ENCODE peak calls at places on chromosomes 6 and 20, in six cellular contexts. A, C, M, T, P and Q are unnamed samples.

GRCh38 chr6:101830501-101831031 is 437.1 kb downstream of the GRIK2 start:
- DNase-seq in A (no peak), P (no peak), M (no peak), T (no peak), C (no peak), Q (no peak)

GRCh38 chr6:85470023-85470410 is 20.1 kb downstream of the NT5E start:
- DNase-seq in P (no peak), M (no peak), C (no peak), T (no peak), A (no peak), Q (no peak)

GRCh38 chr6:13487122-13488014 is at the start of gene GFOD1:
- DNase-seq in M (peak), T (peak), C (peak), A (peak), P (peak), Q (peak)

GRCh38 chr6:112141707-112142106 is 54.3 kb downstream of the FAM229B start:
- DNase-seq in P (no peak), M (no peak), A (no peak), C (no peak), T (no peak), Q (no peak)

GRCh38 chr6:170031096-170031471 is 259.8 kb downstream of the DLL1 start:
- DNase-seq in A (no peak), P (no peak), C (no peak), M (no peak), T (no peak), Q (peak)

GRCh38 chr6:160134779-160135547 is 13.3 kb downstream of the SLC22A1 start:
- DNase-seq in A (no peak), T (no peak), P (no peak), C (no peak), M (no peak), Q (no peak)

GRCh38 chr6:146484411-146484810 is 59.2 kb upstream of the RAB32 start:
- DNase-seq in M (no peak), T (no peak), A (no peak), P (no peak), C (no peak), Q (no peak)

GRCh38 chr6:7341989-7342742 is 29.2 kb upstream of the SSR1 start:
- DNase-seq in P (no peak), M (no peak), C (no peak), A (peak), T (peak), Q (no peak)

GRCh38 chr6:104995989-104996617 is 39.2 kb downstream of the LIN28B start:
- DNase-seq in M (no peak), C (no peak), T (peak), A (peak), P (no peak), Q (no peak)

GRCh38 chr6:7769702-7770101 is 43.8 kb downstream of the BMP6 start:
- DNase-seq in T (peak), C (no peak), M (no peak), A (no peak), P (no peak), Q (no peak)

DNA sequence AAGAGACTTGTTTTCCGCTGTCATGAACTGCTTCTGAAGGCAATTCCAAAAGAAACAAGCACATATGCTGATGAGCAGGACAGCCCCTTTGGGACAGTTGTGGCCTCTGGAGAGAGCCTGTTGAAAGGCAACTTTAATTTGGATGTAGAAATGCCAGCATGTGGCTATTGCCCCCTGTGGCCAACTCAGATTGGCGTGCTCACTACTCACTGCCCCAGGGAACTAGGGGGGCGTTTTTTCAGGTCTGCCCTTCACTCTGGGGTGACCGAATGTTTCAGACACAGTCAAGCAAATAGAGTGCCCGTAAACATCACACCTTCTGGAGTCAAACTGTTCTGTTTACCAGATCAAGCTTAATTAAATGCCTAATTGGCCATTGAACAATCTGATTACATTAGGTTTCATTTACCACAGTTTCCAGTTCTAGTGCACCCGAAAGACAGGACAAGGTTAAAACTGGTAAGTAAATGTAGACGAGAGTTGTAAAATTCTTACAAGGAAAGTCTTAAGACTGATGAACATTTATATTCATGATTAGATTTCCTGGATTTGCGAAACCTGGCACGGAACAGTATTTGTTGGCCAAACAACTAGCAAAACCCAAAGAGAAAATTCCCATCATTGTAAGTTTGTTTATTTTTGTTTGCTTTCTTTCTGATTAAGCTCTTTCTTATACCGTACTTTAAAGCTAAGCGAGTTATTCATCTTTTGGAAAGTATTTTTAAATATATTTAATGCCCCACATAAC is 75.9 kb upstream of the SYNJ2 start:
- DNase-seq in C (no peak), P (no peak), A (no peak), T (no peak), M (no peak), Q (no peak)
- TF ChIP-seq CTCF in C (no peak), P (peak), A (no peak), T (no peak), M (no peak), Q (no peak)

DNA sequence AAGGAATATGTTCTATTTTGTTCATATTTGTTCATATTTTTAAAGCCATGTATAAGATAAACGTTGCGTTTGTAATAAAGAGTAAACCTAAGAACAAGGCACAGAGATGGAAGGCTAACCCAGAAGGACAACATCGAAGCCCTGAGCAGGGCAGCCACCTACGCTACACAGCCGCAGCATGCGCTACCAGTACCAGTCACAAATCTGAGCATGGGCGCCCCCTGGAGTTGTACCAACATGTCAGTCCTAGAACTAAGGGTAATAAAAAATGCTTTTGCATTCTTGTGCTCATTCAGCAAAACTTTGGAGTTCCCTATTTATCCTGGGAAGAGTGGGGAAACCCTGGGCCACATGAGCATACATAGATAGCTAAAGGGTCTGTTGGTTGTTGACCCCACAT is 70.6 kb downstream of the PLEKHG1 start:
- DNase-seq in M (no peak), C (no peak), P (no peak), A (no peak), T (no peak), Q (no peak)
- TF ChIP-seq CTCF in M (no peak), C (no peak), P (peak), A (no peak), T (no peak), Q (peak)

GRCh38 chr6:46207174-46207573 is 36.4 kb upstream of the ENPP5 start:
- DNase-seq in T (no peak), A (no peak), M (no peak), P (no peak), C (no peak), Q (no peak)
- TF ChIP-seq CTCF in T (no peak), A (no peak), M (no peak), P (no peak), C (no peak), Q (no peak)

DNA sequence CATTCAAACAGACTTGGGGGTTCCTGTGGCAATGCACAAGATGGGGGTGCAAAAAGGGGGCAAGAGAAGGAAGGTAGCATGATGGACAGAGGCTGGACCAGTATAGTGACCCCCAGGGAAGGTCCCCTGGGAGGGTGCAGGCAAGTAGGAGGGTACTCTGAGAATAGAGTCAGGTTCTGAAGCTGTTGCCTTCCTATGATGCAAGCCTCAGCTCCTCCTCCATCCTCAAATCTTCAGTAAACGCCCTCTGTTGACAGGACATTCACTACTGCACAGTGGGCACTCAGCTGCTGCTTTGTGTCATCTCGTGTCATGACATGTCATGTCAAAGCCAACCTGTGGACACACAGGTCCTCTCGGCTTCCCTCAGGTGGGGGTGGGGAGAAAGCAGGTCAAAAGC is 5.8 kb upstream of the SDCBP2 start:
- DNase-seq in A (peak), T (no peak), M (no peak), P (peak), C (no peak), Q (no peak)
- TF ChIP-seq CTCF in A (no peak), T (no peak), M (no peak), P (peak), C (no peak), Q (no peak)

GRCh38 chr20:45140836-45141235 is 16.6 kb upstream of the WFDC12 start:
- DNase-seq in P (no peak), A (no peak), T (no peak), C (no peak), M (no peak), Q (no peak)

GRCh38 chr20:45136911-45137310 is 12.6 kb upstream of the WFDC12 start:
- DNase-seq in C (no peak), P (no peak), T (no peak), M (no peak), A (no peak), Q (no peak)

DNA sequence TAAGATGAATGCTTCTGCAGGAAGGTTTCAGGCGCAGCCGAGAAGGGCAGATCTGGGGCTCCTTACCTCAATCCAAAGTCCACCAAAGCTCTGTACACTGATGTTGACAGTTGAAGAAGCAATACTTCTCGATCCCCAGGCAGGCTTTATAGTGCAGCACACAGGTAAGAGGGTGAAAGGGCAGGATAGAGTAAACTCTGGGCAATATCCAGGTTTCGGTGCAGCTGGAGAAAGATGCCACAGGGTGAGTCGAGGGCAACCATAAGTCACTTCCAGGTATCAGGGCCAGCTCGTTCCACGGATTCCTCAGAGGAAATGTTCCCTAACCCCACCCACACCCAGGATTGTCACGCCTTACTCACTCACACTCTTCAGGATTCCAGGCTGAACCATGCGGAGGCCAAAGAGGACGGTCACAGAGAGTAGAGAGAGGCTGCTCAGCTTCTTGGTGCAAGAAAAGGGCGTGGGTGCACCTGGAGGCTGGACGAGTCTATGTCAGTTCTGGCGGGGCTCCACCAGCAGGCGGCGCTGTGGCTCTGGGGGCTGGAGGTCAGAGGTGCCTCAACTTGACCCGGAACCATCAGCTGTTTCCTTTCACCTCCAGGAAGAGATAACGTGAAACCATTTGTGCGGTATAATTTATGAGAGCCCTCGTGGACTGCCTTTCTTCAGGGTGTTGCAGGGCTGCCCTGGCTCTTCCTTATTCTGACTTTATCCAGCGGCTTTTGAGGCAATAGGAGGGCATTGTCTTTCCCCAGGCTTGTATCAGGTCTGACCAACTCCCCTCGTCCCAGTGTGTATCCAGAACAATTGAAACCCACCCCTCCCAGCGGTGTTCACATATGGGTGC is 14.4 kb upstream of the WFDC12 start:
- DNase-seq in P (peak), T (peak), A (peak), M (no peak), C (peak), Q (no peak)
- TF ChIP-seq CTCF in P (peak), T (peak), A (peak), M (no peak), C (peak), Q (peak)

GRCh38 chr6:90496191-90496590 is 90.7 kb downstream of the MAP3K7 start:
- DNase-seq in M (no peak), T (no peak), C (peak), P (no peak), A (no peak), Q (no peak)

GRCh38 chr6:90497411-90497810 is 89.5 kb downstream of the MAP3K7 start:
- DNase-seq in M (no peak), C (no peak), T (no peak), A (no peak), P (no peak), Q (no peak)

GRCh38 chr6:90494067-90494773 is 92.7 kb downstream of the MAP3K7 start:
- DNase-seq in C (no peak), T (no peak), P (no peak), M (no peak), A (no peak), Q (no peak)

GRCh38 chr6:90495216-90495817 is 91.6 kb downstream of the MAP3K7 start:
- DNase-seq in P (no peak), M (no peak), T (no peak), A (no peak), C (no peak), Q (no peak)

GRCh38 chr6:90496617-90497016 is 90.3 kb downstream of the MAP3K7 start:
- DNase-seq in M (no peak), C (peak), P (no peak), A (no peak), T (no peak), Q (no peak)
- TF ChIP-seq CTCF in M (no peak), C (no peak), P (no peak), A (no peak), T (no peak), Q (no peak)

DNA sequence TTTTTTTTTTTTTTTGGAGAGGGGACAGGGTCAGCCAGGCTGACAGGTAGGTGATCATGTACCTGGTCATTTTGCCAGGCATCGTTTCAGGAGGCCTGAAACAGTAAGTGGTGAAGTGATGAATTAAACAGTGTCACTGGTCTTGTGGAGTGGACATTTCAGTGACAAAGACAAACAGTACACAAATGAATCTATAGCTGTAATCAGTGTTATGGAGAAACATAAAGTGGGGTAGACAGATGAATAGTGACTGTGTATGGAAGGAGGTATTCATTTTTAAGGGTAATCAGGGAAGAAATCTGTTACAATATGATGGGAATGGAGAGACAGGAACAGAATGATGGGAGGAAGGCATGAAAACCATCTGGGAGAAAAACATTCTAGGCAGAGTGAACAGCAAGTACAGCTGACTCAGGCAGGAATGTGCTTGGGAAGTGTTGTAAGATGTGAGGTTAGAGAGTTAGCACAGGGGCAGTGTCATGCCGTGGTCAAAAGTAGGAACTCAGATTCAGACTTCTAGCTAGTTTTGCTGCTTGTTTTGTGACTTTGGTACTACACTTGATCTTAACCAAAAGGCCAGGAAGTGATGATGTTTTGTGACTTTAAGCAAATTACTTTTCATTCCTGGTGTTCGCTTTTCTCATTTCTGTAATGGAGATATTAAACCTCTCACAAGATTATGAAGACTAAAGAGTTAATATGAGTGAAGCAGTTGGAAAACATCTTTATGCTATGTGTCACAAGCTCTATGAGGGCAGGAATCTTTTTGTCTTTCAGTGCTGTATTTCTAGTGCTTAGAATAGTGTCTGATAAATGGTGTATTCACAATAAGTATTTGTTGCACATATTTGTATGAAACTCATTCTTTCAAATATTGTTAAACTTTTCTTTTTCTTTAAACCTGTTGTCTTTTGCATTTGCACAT is 43.4 kb downstream of the QKI start:
- DNase-seq in P (no peak), C (no peak), A (peak), T (peak), M (no peak), Q (no peak)
- TF ChIP-seq CTCF in P (no peak), C (no peak), A (no peak), T (no peak), M (no peak), Q (no peak)

GRCh38 chr6:25415274-25415673 is 136.1 kb downstream of the CARMIL1 start:
- DNase-seq in M (no peak), P (no peak), A (no peak), C (no peak), T (no peak), Q (no peak)
- TF ChIP-seq CTCF in M (no peak), P (no peak), A (no peak), C (no peak), T (no peak), Q (no peak)

DNA sequence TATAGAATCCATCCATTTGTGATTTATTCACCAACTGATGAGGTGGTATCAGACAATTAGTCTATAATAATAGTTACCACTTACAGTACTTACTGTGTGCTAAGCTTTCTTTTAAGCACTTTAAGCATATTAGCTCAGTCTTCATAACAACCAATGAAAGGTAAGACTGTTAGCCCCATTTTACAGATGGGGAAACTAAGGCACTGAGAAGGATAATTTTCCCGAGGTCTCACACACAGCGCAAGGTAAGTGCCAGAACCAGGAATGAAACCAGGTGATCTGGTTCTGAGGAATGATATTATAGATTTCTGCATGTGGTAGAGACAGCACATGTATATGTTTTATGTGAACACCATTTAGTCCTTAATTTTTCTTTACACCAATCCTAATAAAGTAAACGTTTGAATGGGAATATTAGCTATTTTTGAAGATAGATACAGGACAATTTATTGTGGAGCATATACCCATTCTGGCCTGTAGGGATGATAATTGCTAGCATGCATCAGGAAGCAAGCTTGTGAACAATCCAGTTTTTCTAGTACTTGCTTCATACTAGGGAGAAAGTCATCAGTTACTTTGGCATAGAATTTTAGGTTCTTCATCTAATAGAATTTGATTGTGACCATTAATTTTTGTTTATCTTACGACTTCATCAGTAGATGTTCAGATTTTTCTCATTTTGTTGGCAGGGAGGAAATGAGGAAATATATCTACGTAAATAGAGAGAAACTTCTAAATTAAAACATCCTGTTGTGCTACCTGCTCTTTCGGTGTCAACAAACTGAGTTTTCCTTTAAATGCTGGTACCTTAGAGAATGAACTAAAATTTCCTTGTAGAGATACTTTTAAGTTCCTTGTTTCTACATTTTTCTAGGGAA is 3.0 kb downstream of the YWHAB start:
- DNase-seq in T (peak), P (peak), C (no peak), A (peak), M (no peak), Q (no peak)
- TF ChIP-seq CTCF in T (peak), P (peak), C (peak), A (no peak), M (peak), Q (peak)

DNA sequence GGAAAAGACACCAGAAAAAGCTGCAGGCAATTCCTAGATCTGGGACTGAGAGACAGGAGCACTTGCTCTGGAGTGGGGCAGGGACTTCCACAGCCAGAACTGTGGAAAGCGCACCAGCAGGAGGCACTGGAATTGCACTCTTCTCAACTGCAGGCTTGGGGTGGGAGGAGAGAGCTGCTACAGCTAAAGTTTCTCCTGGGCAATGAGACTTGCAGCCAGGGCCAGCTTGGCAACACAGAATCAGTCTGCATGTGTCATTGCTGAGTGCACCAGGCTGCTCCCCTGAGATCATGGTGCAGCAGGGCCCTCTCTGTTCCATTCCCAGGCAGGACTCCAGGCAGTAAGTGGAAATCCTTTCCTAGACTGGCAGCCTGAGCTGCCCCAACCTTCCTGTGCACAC is 145.8 kb downstream of the INSM1 start:
- DNase-seq in M (no peak), A (no peak), C (no peak), T (no peak), P (no peak), Q (no peak)
- TF ChIP-seq CTCF in M (no peak), A (no peak), C (no peak), T (no peak), P (no peak), Q (no peak)